ENCODE peak calls at places on chromosome 10, in four cellular contexts. B is right cardiac atrium, Y is hepatocyte, W is GM06990. X is an unnamed sample.

GRCh38 chr10:85959239-85959638 is 407.4 kb downstream of the GRID1 start:
- DNase-seq in W (no peak), Y (no peak), B (no peak), X (no peak)

GRCh38 chr10:36170943-36171501 is 528.9 kb upstream of the FZD8 start:
- DNase-seq in Y (no peak), B (no peak), W (no peak), X (no peak)

GRCh38 chr10:30829921-30830671 is 200.5 kb upstream of the LYZL2 start:
- DNase-seq in Y (no peak), W (no peak), B (no peak), X (no peak)

GRCh38 chr10:74896788-74897527 is 70.6 kb downstream of the KAT6B start:
- DNase-seq in Y (no peak), B (no peak), W (no peak), X (no peak)

GRCh38 chr10:132500781-132501415 is 36.7 kb upstream of the INPP5A start:
- DNase-seq in W (no peak), Y (no peak), B (no peak), X (peak)

GRCh38 chr10:104143829-104144228 is 21.9 kb downstream of the SFR1 start:
- DNase-seq in Y (no peak), W (no peak), B (no peak), X (no peak)

GRCh38 chr10:7117806-7118674 is 292.8 kb downstream of the SFMBT2 start:
- DNase-seq in W (no peak), Y (no peak), B (no peak), X (no peak)

GRCh38 chr10:2208106-2208505 is 470.8 kb upstream of the ADARB2 start:
- DNase-seq in Y (no peak), B (no peak), W (no peak), X (no peak)

GRCh38 chr10:89591111-89591795 is 53.8 kb downstream of the PANK1 start:
- DNase-seq in W (no peak), Y (peak), B (peak), X (no peak)

GRCh38 chr10:78507761-78508160 is 474.1 kb downstream of the RPS24 start:
- DNase-seq in B (no peak), Y (no peak), W (no peak), X (no peak)

GRCh38 chr10:83212632-83213349 is 926.5 kb upstream of the GHITM start:
- DNase-seq in W (no peak), Y (no peak), B (no peak), X (no peak)

GRCh38 chr10:122162566-122163181 is 108.4 kb upstream of the BTBD16 start:
- DNase-seq in B (no peak), W (no peak), Y (peak), X (no peak)

GRCh38 chr10:110865804-110866482 is 5.8 kb upstream of the PDCD4 start:
- DNase-seq in Y (peak), W (peak), B (no peak), X (no peak)

DNA sequence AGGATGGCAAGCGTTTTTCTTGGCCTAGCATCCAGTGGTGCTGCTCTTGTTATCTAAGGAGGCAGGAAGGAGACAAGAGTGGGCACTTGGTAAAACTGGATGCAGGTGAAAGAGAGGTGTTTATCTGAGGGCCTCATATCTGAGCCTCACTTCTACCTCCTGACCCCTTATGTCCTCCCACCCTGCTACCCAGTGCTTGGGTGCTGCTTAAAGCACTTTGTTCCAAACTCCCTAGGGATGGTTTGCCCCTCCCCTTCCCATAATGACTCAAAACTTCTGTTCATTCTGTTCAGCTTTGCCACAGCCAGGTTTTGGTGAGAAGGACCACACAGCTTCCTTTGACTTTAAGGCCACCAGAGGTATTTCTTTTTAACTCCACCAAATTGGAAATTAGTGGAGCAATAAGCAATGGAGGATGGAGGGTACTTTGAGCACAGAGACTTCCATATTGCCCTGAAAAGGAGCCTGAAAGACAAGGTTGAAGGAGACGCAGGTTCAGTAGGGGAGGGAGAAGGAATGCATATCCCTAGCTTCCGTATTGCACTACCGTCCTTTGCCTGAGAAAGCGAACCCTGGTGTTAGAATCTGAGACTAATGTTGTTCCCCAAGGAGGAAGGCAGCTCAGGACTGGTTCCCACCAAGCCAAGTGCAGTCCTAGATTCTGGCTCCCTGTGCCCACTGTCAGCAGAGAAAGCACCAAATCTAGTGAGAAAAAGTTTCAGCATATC is 30.1 kb downstream of the ENTPD1 start:
- DNase-seq in B (no peak), Y (no peak), W (peak), X (no peak)
- H3K4me3 ChIP-seq in B (no peak), Y (no peak), W (peak), X (no peak)

GRCh38 chr10:24465899-24466615 is 257.1 kb downstream of the KIAA1217 start:
- DNase-seq in Y (peak), B (no peak), W (peak), X (no peak)

GRCh38 chr10:24468281-24468751 is 255.4 kb downstream of the ARHGAP21 start:
- DNase-seq in W (no peak), Y (no peak), B (no peak), X (no peak)

GRCh38 chr10:24466616-24466949 is 257.1 kb downstream of the ARHGAP21 start:
- DNase-seq in W (no peak), Y (no peak), B (no peak), X (no peak)

GRCh38 chr10:24467605-24468004 is 256.1 kb downstream of the ARHGAP21 start:
- DNase-seq in B (no peak), Y (no peak), W (no peak), X (no peak)

GRCh38 chr10:24467094-24467493 is 256.6 kb downstream of the ARHGAP21 start:
- DNase-seq in Y (no peak), W (no peak), B (no peak), X (no peak)
- H3K4me3 ChIP-seq in Y (peak), W (no peak), B (no peak), X (no peak)

GRCh38 chr10:54622017-54622416 is 179.0 kb downstream of the PCDH15 start:
- DNase-seq in Y (no peak), B (no peak), W (no peak), X (no peak)
- H3K4me3 ChIP-seq in Y (no peak), B (no peak), W (no peak), X (no peak)

DNA sequence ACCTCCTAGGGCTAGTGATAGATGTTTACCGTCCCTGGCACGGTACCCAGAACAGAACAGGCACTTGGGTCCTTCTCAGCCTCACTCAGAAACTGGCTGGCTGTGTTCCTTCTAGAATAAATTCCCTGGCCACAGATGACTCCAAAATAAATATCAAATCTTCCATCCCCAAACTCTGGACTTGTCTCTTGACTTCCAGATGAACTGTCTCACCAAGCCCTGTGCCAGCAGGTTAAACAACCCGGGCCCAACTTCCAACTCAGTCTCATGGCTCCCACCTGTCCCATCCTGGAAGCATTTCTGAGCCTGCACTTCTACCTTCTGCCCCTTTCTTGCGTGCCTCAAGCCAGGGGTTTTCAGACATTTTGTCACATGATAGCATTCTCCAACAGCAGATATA is 227.0 kb downstream of the GFRA1 start:
- DNase-seq in Y (no peak), B (no peak), W (no peak), X (no peak)
- H3K4me3 ChIP-seq in Y (no peak), B (no peak), W (no peak), X (no peak)

DNA sequence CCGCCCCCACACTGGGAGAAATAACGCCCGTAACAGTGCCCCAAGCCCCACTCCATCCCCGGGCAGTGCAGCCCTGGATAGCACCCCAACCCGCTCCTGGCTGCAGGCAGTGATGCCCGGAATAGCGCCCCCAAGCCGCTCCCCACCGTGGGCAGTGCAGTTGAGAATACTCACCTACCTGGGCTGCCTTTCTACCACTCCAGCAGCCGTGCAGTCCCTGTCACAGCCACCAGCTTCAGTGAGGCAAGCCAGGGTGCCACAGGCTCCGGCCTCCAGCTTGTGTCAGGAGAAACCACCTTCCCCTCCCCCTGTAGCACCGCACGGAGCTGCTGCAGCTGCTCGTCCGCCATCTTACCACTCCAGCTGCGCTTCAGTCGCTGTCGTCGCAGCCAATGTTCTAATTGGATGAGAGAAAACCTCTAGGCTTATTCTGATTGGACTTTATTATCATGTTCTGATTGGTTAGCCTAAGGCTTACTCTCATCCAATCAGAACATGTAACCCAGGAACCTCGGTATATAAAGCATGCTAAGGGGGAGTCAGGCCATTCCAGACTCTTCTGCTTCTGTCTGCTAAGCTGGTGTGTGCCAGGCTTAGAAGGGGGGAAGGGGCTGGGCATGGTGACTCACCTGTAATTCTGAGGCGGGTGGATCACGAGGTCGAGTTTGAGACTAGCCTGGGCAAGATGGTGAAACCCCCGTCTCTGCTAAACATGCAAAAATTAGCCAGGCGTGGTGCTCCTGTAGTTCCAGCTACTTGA is 53.2 kb upstream of the ZNF33B start:
- DNase-seq in Y (no peak), B (no peak), W (no peak), X (no peak)
- H3K4me3 ChIP-seq in Y (no peak), B (no peak), W (no peak), X (no peak)

GRCh38 chr10:21926949-21927348 is 76.6 kb downstream of the DNAJC1 start:
- DNase-seq in B (no peak), W (no peak), Y (peak), X (no peak)

GRCh38 chr10:21927601-21928000 is 75.9 kb downstream of the DNAJC1 start:
- DNase-seq in B (no peak), W (no peak), Y (no peak), X (no peak)

GRCh38 chr10:21925851-21926250 is 77.7 kb downstream of the DNAJC1 start:
- DNase-seq in W (no peak), B (no peak), Y (no peak), X (no peak)

GRCh38 chr10:21926358-21926890 is 77.1 kb downstream of the DNAJC1 start:
- DNase-seq in Y (no peak), B (no peak), W (no peak), X (no peak)

GRCh38 chr10:21929070-21929469 is 74.5 kb downstream of the DNAJC1 start:
- DNase-seq in B (no peak), Y (no peak), W (no peak), X (no peak)
- H3K4me3 ChIP-seq in B (no peak), Y (no peak), W (no peak), X (no peak)